ENCODE peak calls at places on chromosomes 4 and X, in nine cellular contexts. Z is fibroblast of villous mesenchyme; C is stromal cell of bone marrow; A is stimulated activated CD8-positive, alpha-beta memory T cell treated with anti-CD3 and anti-CD28 coated beads, Interleukin-7, amount 100 ng/mL, for 24 hours; M is GM12892; S is cerebellar nuclear complex; J is NCI-H524; O is OCI-M1; B is transverse colon. H is an unnamed sample.

GRCh38 chr4:162163892-162164759 is at the start of gene FSTL5:
- DNase-seq in Z (peak), C (peak), A (no peak), M (no peak), S (peak), J (peak), O (peak), B (peak), H (peak)

GRCh38 chr4:7902101-7902553 is 37.5 kb downstream of the AFAP1 start:
- DNase-seq in Z (no peak), C (no peak), A (no peak), M (no peak), S (no peak), J (peak), O (no peak), B (no peak), H (no peak)

GRCh38 chr4:40736910-40737309 is 12.8 kb upstream of the NSUN7 start:
- DNase-seq in Z (peak), C (peak), A (no peak), M (no peak), S (no peak), J (no peak), O (peak), B (no peak), H (no peak)

GRCh38 chr4:124703154-124703553 is 9.4 kb downstream of the ANKRD50 start:
- DNase-seq in Z (no peak), C (no peak), A (no peak), M (no peak), S (no peak), J (no peak), O (no peak), B (no peak), H (no peak)

GRCh38 chrX:6678313-6678712 is 143.4 kb upstream of the VCX3A start:
- DNase-seq in Z (no peak), C (no peak), A (no peak), M (no peak), S (no peak), J (no peak), O (no peak), B (no peak), H (no peak)

GRCh38 chr4:38672247-38673071 is 8.5 kb downstream of the KLF3 start:
- DNase-seq in Z (no peak), C (no peak), A (no peak), M (no peak), S (no peak), J (peak), O (peak), B (no peak), H (no peak)

GRCh38 chr4:38092701-38093100 is 132.5 kb downstream of the PTTG2 start:
- DNase-seq in Z (no peak), C (no peak), A (no peak), M (no peak), S (no peak), J (no peak), O (no peak), B (no peak), H (no peak)

GRCh38 chr4:13415068-13415785 is 68.9 kb downstream of the RAB28 start:
- DNase-seq in Z (no peak), C (no peak), A (no peak), M (no peak), S (no peak), J (no peak), O (no peak), B (no peak), H (no peak)

GRCh38 chrX:132294192-132294591 is 74.9 kb upstream of the RAP2C start:
- DNase-seq in Z (no peak), C (no peak), A (no peak), M (no peak), S (no peak), J (no peak), O (no peak), B (no peak), H (no peak)

GRCh38 chr4:87067120-87067885 is 132.5 kb downstream of the AFF1 start:
- DNase-seq in Z (no peak), C (no peak), A (no peak), M (no peak), S (no peak), J (no peak), O (no peak), B (no peak), H (no peak)

GRCh38 chr4:189802884-189803283 is 137.8 kb upstream of the FRG1 start:
- DNase-seq in Z (no peak), C (no peak), A (no peak), M (no peak), S (no peak), J (no peak), O (peak), B (no peak), H (no peak)

GRCh38 chr4:30720021-30720655 is at the start of gene PCDH7:
- DNase-seq in Z (peak), C (no peak), A (no peak), M (peak), S (no peak), J (peak), O (peak), B (peak), H (no peak)

GRCh38 chrX:7233632-7234406 is 85.9 kb upstream of the PUDP start:
- DNase-seq in Z (no peak), C (no peak), A (no peak), M (no peak), S (no peak), J (no peak), O (no peak), B (no peak), H (no peak)

H was measured in T-helper 2 cell treated with Interferon-gamma antibody and Interleukin-4, amounts not matched to agents 5 μg/mL and 100 μg/mL, for 36 hours.